ENCODE peak calls at places on chromosomes 7 and 10, in four cellular contexts. One of them, this sample, is unnamed.
A peak's percentile ranks its signal among the peaks of the same experiment; 100 is the strongest.

GRCh38 chr7:157739056-157739455 is 402.3 kb downstream of the DNAJB6 start:
- DNase-seq in astrocyte of the cerebellum: no peak
- DNase-seq in NCI-H226: no peak
- DNase-seq in Calu3: no peak
- DNase-seq in this sample: no peak

GRCh38 chr7:96686305-96686704 is 23.3 kb downstream of the SEM1 start:
- DNase-seq in Calu3: no peak
- DNase-seq in NCI-H226: no peak
- DNase-seq in astrocyte of the cerebellum: no peak
- DNase-seq in this sample: no peak

GRCh38 chr10:79445217-79445707 is at the start of gene ZCCHC24:
- DNase-seq in NCI-H226: peak; percentile 32
- DNase-seq in Calu3: peak; percentile 68
- DNase-seq in astrocyte of the cerebellum: no peak
- DNase-seq in this sample: no peak

GRCh38 chr7:113159746-113160339 is 41.5 kb upstream of the SMIM30 start:
- DNase-seq in NCI-H226: no peak
- DNase-seq in Calu3: peak; percentile 54
- DNase-seq in astrocyte of the cerebellum: peak; percentile 15
- DNase-seq in this sample: no peak

GRCh38 chr10:25261571-25261970 is 86.8 kb downstream of the GPR158 start:
- DNase-seq in Calu3: no peak
- DNase-seq in NCI-H226: no peak
- DNase-seq in astrocyte of the cerebellum: no peak
- DNase-seq in this sample: no peak

GRCh38 chr10:61076572-61077114 is 132.7 kb upstream of the RHOBTB1 start:
- DNase-seq in astrocyte of the cerebellum: no peak
- DNase-seq in Calu3: no peak
- DNase-seq in NCI-H226: no peak
- DNase-seq in this sample: no peak

GRCh38 chr10:89670926-89671325 is 25.9 kb upstream of the PANK1 start:
- DNase-seq in astrocyte of the cerebellum: no peak
- DNase-seq in Calu3: no peak
- DNase-seq in NCI-H226: no peak
- DNase-seq in this sample: no peak

GRCh38 chr7:17448479-17449423 is 150.3 kb downstream of the AHR start:
- DNase-seq in astrocyte of the cerebellum: no peak
- DNase-seq in Calu3: no peak
- DNase-seq in NCI-H226: no peak
- DNase-seq in this sample: no peak

GRCh38 chr10:59493017-59493416 is 130.7 kb upstream of the FAM13C start:
- DNase-seq in astrocyte of the cerebellum: no peak
- DNase-seq in NCI-H226: no peak
- DNase-seq in Calu3: no peak
- DNase-seq in this sample: no peak

GRCh38 chr10:13823046-13823711 is 236.4 kb downstream of the PRPF18 start:
- DNase-seq in Calu3: no peak
- DNase-seq in NCI-H226: no peak
- DNase-seq in astrocyte of the cerebellum: no peak
- DNase-seq in this sample: no peak

GRCh38 chr10:37638569-37638968 is 218.8 kb downstream of the ZNF248 start:
- DNase-seq in NCI-H226: no peak
- DNase-seq in astrocyte of the cerebellum: no peak
- DNase-seq in Calu3: no peak
- DNase-seq in this sample: no peak

GRCh38 chr10:23063387-23064287 is 31.7 kb upstream of the MSRB2 start:
- DNase-seq in Calu3: no peak
- DNase-seq in NCI-H226: no peak
- DNase-seq in astrocyte of the cerebellum: no peak
- DNase-seq in this sample: no peak

GRCh38 chr7:41867639-41868038 is 164.7 kb upstream of the INHBA start:
- DNase-seq in NCI-H226: no peak
- DNase-seq in Calu3: no peak
- DNase-seq in astrocyte of the cerebellum: no peak
- DNase-seq in this sample: no peak

GRCh38 chr7:135620980-135621850 is 41.1 kb upstream of the STMP1 start:
- DNase-seq in NCI-H226: peak; percentile 54
- DNase-seq in astrocyte of the cerebellum: peak; percentile 88
- DNase-seq in Calu3: peak; percentile 45
- DNase-seq in this sample: peak; percentile 50

GRCh38 chr10:21292763-21293517 is 232.5 kb downstream of the SKIDA1 start:
- DNase-seq in Calu3: peak; percentile 62
- DNase-seq in astrocyte of the cerebellum: peak; percentile 99
- DNase-seq in NCI-H226: peak; percentile 94
- DNase-seq in this sample: peak; percentile 98

GRCh38 chr10:17669185-17669872 is 25.4 kb downstream of the STAM start:
- DNase-seq in Calu3: no peak
- DNase-seq in astrocyte of the cerebellum: no peak
- DNase-seq in NCI-H226: no peak
- DNase-seq in this sample: no peak

GRCh38 chr7:44587843-44588711 is 6.0 kb upstream of the TMED4 start:
- DNase-seq in NCI-H226: no peak
- DNase-seq in astrocyte of the cerebellum: peak; percentile 60
- DNase-seq in Calu3: peak; percentile 81
- DNase-seq in this sample: no peak

GRCh38 chr10:78915331-78915626 is 153.5 kb upstream of the ZMIZ1 start:
- DNase-seq in Calu3: no peak
- DNase-seq in astrocyte of the cerebellum: no peak
- DNase-seq in NCI-H226: no peak
- DNase-seq in this sample: no peak

GRCh38 chr10:98125940-98126631 is 8.4 kb upstream of the R3HCC1L start:
- DNase-seq in Calu3: no peak
- DNase-seq in astrocyte of the cerebellum: no peak
- DNase-seq in NCI-H226: no peak
- DNase-seq in this sample: no peak

GRCh38 chr10:46217749-46218453 is 68.9 kb upstream of the ANTXRL start:
- DNase-seq in NCI-H226: no peak
- DNase-seq in Calu3: no peak
- DNase-seq in astrocyte of the cerebellum: no peak
- DNase-seq in this sample: no peak

GRCh38 chr10:70760271-70760787 is 24.8 kb downstream of the TBATA start:
- DNase-seq in Calu3: no peak
- DNase-seq in NCI-H226: no peak
- DNase-seq in astrocyte of the cerebellum: no peak
- DNase-seq in this sample: no peak